ENCODE peak calls at places on chromosomes 11 and 22, in eight cellular contexts. One of them, this sample, is unnamed.
A peak's percentile ranks its signal among the peaks of the same experiment; 100 is the strongest.

GRCh38 chr11:70867661-70868060 is 384.7 kb downstream of the SHANK2 start:
- DNase-seq in H54: no peak
- DNase-seq in COR-L47: no peak
- DNase-seq in HEK293T: no peak
- DNase-seq in AG09319: no peak
- DNase-seq in CD4-positive, alpha-beta T cell: no peak
- DNase-seq in HTR-8/SVneo: no peak
- DNase-seq in fibroblast of the conjunctiva: no peak
- DNase-seq in this sample: no peak

GRCh38 chr11:120079750-120080610 is 57.9 kb downstream of the TRIM29 start:
- DNase-seq in H54: no peak
- DNase-seq in COR-L47: no peak
- DNase-seq in HEK293T: peak; percentile 41
- DNase-seq in AG09319: no peak
- DNase-seq in CD4-positive, alpha-beta T cell: no peak
- DNase-seq in HTR-8/SVneo: no peak
- DNase-seq in fibroblast of the conjunctiva: no peak
- DNase-seq in this sample: no peak

GRCh38 chr11:359181-359714 is 10.1 kb upstream of the B4GALNT4 start:
- DNase-seq in H54: no peak
- DNase-seq in COR-L47: no peak
- DNase-seq in HEK293T: no peak
- DNase-seq in AG09319: no peak
- DNase-seq in CD4-positive, alpha-beta T cell: no peak
- DNase-seq in HTR-8/SVneo: no peak
- DNase-seq in fibroblast of the conjunctiva: no peak
- DNase-seq in this sample: no peak

GRCh38 chr11:75199412-75199955 is 41.1 kb upstream of the TPBGL start:
- DNase-seq in H54: no peak
- DNase-seq in COR-L47: no peak
- DNase-seq in HEK293T: no peak
- DNase-seq in AG09319: no peak
- DNase-seq in CD4-positive, alpha-beta T cell: no peak
- DNase-seq in HTR-8/SVneo: no peak
- DNase-seq in fibroblast of the conjunctiva: no peak
- DNase-seq in this sample: no peak

GRCh38 chr11:85589373-85589772 is 37.8 kb downstream of the DLG2 start:
- DNase-seq in H54: no peak
- DNase-seq in COR-L47: no peak
- DNase-seq in HEK293T: no peak
- DNase-seq in AG09319: no peak
- DNase-seq in CD4-positive, alpha-beta T cell: no peak
- DNase-seq in HTR-8/SVneo: no peak
- DNase-seq in fibroblast of the conjunctiva: no peak
- DNase-seq in this sample: no peak

GRCh38 chr11:459511-460220 is 9.6 kb downstream of the PTDSS2 start:
- DNase-seq in H54: no peak
- DNase-seq in COR-L47: no peak
- DNase-seq in HEK293T: no peak
- DNase-seq in AG09319: no peak
- DNase-seq in CD4-positive, alpha-beta T cell: no peak
- DNase-seq in HTR-8/SVneo: no peak
- DNase-seq in fibroblast of the conjunctiva: no peak
- DNase-seq in this sample: no peak

GRCh38 chr11:131108780-131109179 is 192.5 kb upstream of the SNX19 start:
- DNase-seq in H54: no peak
- DNase-seq in COR-L47: no peak
- DNase-seq in HEK293T: no peak
- DNase-seq in AG09319: no peak
- DNase-seq in CD4-positive, alpha-beta T cell: no peak
- DNase-seq in HTR-8/SVneo: no peak
- DNase-seq in fibroblast of the conjunctiva: no peak
- DNase-seq in this sample: no peak

GRCh38 chr11:69055598-69056516 is 7.1 kb downstream of the TPCN2 start:
- DNase-seq in H54: no peak
- DNase-seq in COR-L47: no peak
- DNase-seq in HEK293T: no peak
- DNase-seq in AG09319: no peak
- DNase-seq in CD4-positive, alpha-beta T cell: no peak
- DNase-seq in HTR-8/SVneo: no peak
- DNase-seq in fibroblast of the conjunctiva: no peak
- DNase-seq in this sample: no peak

GRCh38 chr11:58490827-58491226 is 17.1 kb downstream of the OR5B21 start:
- DNase-seq in H54: no peak
- DNase-seq in COR-L47: peak; percentile 78
- DNase-seq in HEK293T: no peak
- DNase-seq in AG09319: no peak
- DNase-seq in CD4-positive, alpha-beta T cell: no peak
- DNase-seq in HTR-8/SVneo: no peak
- DNase-seq in fibroblast of the conjunctiva: no peak
- DNase-seq in this sample: no peak

GRCh38 chr11:125166347-125166841 is 1.8 kb downstream of the PKNOX2 start:
- DNase-seq in H54: no peak
- DNase-seq in COR-L47: no peak
- DNase-seq in HEK293T: no peak
- DNase-seq in AG09319: no peak
- DNase-seq in CD4-positive, alpha-beta T cell: no peak
- DNase-seq in HTR-8/SVneo: no peak
- DNase-seq in fibroblast of the conjunctiva: no peak
- DNase-seq in this sample: no peak

GRCh38 chr22:29146101-29146560 is 59.6 kb upstream of the EMID1 start:
- DNase-seq in H54: no peak
- DNase-seq in COR-L47: peak; percentile 52
- DNase-seq in HEK293T: no peak
- DNase-seq in AG09319: no peak
- DNase-seq in CD4-positive, alpha-beta T cell: no peak
- DNase-seq in HTR-8/SVneo: no peak
- DNase-seq in fibroblast of the conjunctiva: no peak
- DNase-seq in this sample: no peak

GRCh38 chr22:40764743-40765441 is 54.3 kb downstream of the SLC25A17 start:
- DNase-seq in H54: no peak
- DNase-seq in COR-L47: no peak
- DNase-seq in HEK293T: no peak
- DNase-seq in AG09319: no peak
- DNase-seq in CD4-positive, alpha-beta T cell: peak; percentile 13
- DNase-seq in HTR-8/SVneo: no peak
- DNase-seq in fibroblast of the conjunctiva: no peak
- DNase-seq in this sample: no peak